ENCODE peak calls at places on chromosome 2, in five cellular contexts. One of them, this sample, is unnamed.
A peak's percentile ranks its signal among the peaks of the same experiment; 100 is the strongest.

GRCh38 chr2:198452327-198452726 is 647.9 kb downstream of the PLCL1 start:
- DNase-seq in mucosa of descending colon: no peak
- DNase-seq in kidney glomerular epithelial cell: no peak
- DNase-seq in HEK293T: no peak
- DNase-seq in OCI-M1: no peak
- DNase-seq in this sample: no peak

GRCh38 chr2:223026357-223027110 is 25.5 kb upstream of the KCNE4 start:
- DNase-seq in mucosa of descending colon: no peak
- DNase-seq in kidney glomerular epithelial cell: no peak
- DNase-seq in HEK293T: no peak
- DNase-seq in OCI-M1: no peak
- DNase-seq in this sample: peak; percentile 35

GRCh38 chr2:42877936-42878335 is 85.6 kb upstream of the HAAO start:
- DNase-seq in mucosa of descending colon: no peak
- DNase-seq in kidney glomerular epithelial cell: no peak
- DNase-seq in HEK293T: no peak
- DNase-seq in OCI-M1: no peak
- DNase-seq in this sample: no peak

GRCh38 chr2:232075080-232075479 is 113.6 kb downstream of the DIS3L2 start:
- DNase-seq in mucosa of descending colon: no peak
- DNase-seq in kidney glomerular epithelial cell: peak; percentile 3
- DNase-seq in HEK293T: no peak
- DNase-seq in OCI-M1: peak; percentile 28
- DNase-seq in this sample: peak; percentile 64

GRCh38 chr2:190318931-190319556 is 582 bp downstream of the HIBCH start:
- DNase-seq in mucosa of descending colon: peak; percentile 45
- DNase-seq in kidney glomerular epithelial cell: no peak
- DNase-seq in HEK293T: peak; percentile 14
- DNase-seq in OCI-M1: peak; percentile 62
- DNase-seq in this sample: no peak

GRCh38 chr2:231456295-231457004 is 7.8 kb downstream of the NCL start:
- DNase-seq in mucosa of descending colon: no peak
- DNase-seq in kidney glomerular epithelial cell: no peak
- DNase-seq in HEK293T: no peak
- DNase-seq in OCI-M1: no peak
- DNase-seq in this sample: no peak

GRCh38 chr2:238160206-238161129 is 1.7 kb downstream of the ERFE start:
- DNase-seq in mucosa of descending colon: peak; percentile 28
- DNase-seq in kidney glomerular epithelial cell: no peak
- DNase-seq in HEK293T: no peak
- DNase-seq in OCI-M1: peak; percentile 5
- DNase-seq in this sample: peak; percentile 68

GRCh38 chr2:25822190-25823117 is 55.8 kb downstream of the ASXL2 start:
- DNase-seq in mucosa of descending colon: peak; percentile 51
- DNase-seq in kidney glomerular epithelial cell: no peak
- DNase-seq in HEK293T: no peak
- DNase-seq in OCI-M1: peak; percentile 57
- DNase-seq in this sample: peak; percentile 10

GRCh38 chr2:239597216-239597615 is 196.4 kb upstream of the HDAC4 start:
- DNase-seq in mucosa of descending colon: peak; percentile 6
- DNase-seq in kidney glomerular epithelial cell: no peak
- DNase-seq in HEK293T: no peak
- DNase-seq in OCI-M1: no peak
- DNase-seq in this sample: no peak

GRCh38 chr2:240432820-240433801 is 2.4 kb upstream of the GPC1 start:
- DNase-seq in mucosa of descending colon: peak; percentile 29
- DNase-seq in kidney glomerular epithelial cell: no peak
- DNase-seq in HEK293T: no peak
- DNase-seq in OCI-M1: no peak
- DNase-seq in this sample: no peak

GRCh38 chr2:204064119-204064518 is 127.6 kb downstream of the ICOS start:
- DNase-seq in mucosa of descending colon: no peak
- DNase-seq in kidney glomerular epithelial cell: no peak
- DNase-seq in HEK293T: no peak
- DNase-seq in OCI-M1: no peak
- DNase-seq in this sample: no peak